ENCODE peak calls at places on chromosome 21, in seven cellular contexts. G is testis; R is activated CD8-positive, alpha-beta memory T cell treated with anti-CD3 and anti-CD28 coated beads, Interleukin-2, amount 50 U/mL, for 48 hours; I is RPMI7951; V is stimulated activated CD4-positive, alpha-beta T cell treated with anti-CD3 and anti-CD28 coated beads, Interleukin-1b, Interleukin-23, amount 100 ng/mL, for 1 hour; A is chondrocyte; T is activated CD8-positive, alpha-beta T cell treated with anti-CD3 and anti-CD28 coated beads for 36 hours. Q is an unnamed sample.

GRCh38 chr21:38887062-38887686 is 81.4 kb downstream of the ETS2 start:
- DNase-seq in V (no peak), A (no peak), I (no peak), G (no peak), R (no peak), T (no peak), Q (no peak)

GRCh38 chr21:43717166-43717853 is 1.6 kb upstream of the PDXK start:
- DNase-seq in I (no peak), V (no peak), R (no peak), T (no peak), G (no peak), A (no peak), Q (peak; percentile 34)

GRCh38 chr21:38527737-38528136 is 29.5 kb upstream of the ERG start:
- DNase-seq in T (no peak), V (no peak), A (no peak), I (no peak), G (no peak), R (no peak), Q (no peak)

GRCh38 chr21:43865471-43866181 is 603 bp downstream of the AGPAT3 start:
- DNase-seq in G (peak; percentile 49), T (peak; percentile 55), I (peak; percentile 30), R (peak; percentile 79), V (no peak), A (peak; percentile 65), Q (no peak)

GRCh38 chr21:28627691-28628090 is 365.0 kb downstream of the LTN1 start:
- DNase-seq in G (no peak), R (no peak), A (no peak), T (no peak), I (no peak), V (no peak), Q (no peak)

GRCh38 chr21:15000076-15000475 is 64.7 kb downstream of the NRIP1 start:
- DNase-seq in G (no peak), R (no peak), I (peak; percentile 40), A (no peak), T (no peak), V (no peak), Q (no peak)

GRCh38 chr21:46357684-46358425 is 33.9 kb downstream of the PCNT start:
- DNase-seq in G (no peak), V (no peak), A (no peak), T (no peak), I (no peak), R (no peak), Q (no peak)

GRCh38 chr21:24727803-24728425 is 879.4 kb downstream of the MRPL39 start:
- DNase-seq in V (no peak), T (no peak), R (no peak), A (no peak), I (no peak), G (no peak), Q (no peak)

GRCh38 chr21:23452384-23453083 is 2154.7 kb downstream of the MRPL39 start:
- DNase-seq in V (no peak), I (peak; percentile 1), R (no peak), T (peak; percentile 21), G (peak; percentile 61), A (no peak), Q (no peak)

GRCh38 chr21:40967771-40968170 is 120.8 kb upstream of the DSCAM start:
- DNase-seq in G (no peak), A (no peak), I (no peak), T (no peak), R (no peak), V (no peak), Q (no peak)

GRCh38 chr21:46211376-46211775 is 17.2 kb downstream of the LSS start:
- DNase-seq in I (no peak), G (no peak), A (peak; percentile 69), V (no peak), R (no peak), T (no peak), Q (no peak)

GRCh38 chr21:25997788-25998611 is 172.6 kb downstream of the APP start:
- DNase-seq in V (no peak), G (peak; percentile 63), I (no peak), A (no peak), T (no peak), R (no peak), Q (no peak)

GRCh38 chr21:25983745-25984144 is 186.8 kb downstream of the APP start:
- DNase-seq in I (peak; percentile 16), A (no peak), T (no peak), G (peak; percentile 22), V (no peak), R (no peak), Q (no peak)

GRCh38 chr21:14968029-14968428 is 96.8 kb downstream of the NRIP1 start:
- DNase-seq in T (no peak), A (no peak), V (no peak), I (no peak), R (no peak), G (no peak), Q (no peak)